ENCODE peak calls at places on chromosomes 12 and 14, in four cellular contexts. U, Y, P and A are unnamed samples.
A peak's percentile ranks its signal among the peaks of the same experiment; 100 is the strongest.

GRCh38 chr14:68669644-68670343 is 123.1 kb downstream of the ZFP36L1 start:
- DNase-seq in Y (peak; percentile 72), P (no peak), U (no peak), A (no peak)

GRCh38 chr12:48261773-48262172 is 58.7 kb upstream of the OR10AD1 start:
- DNase-seq in U (no peak), Y (no peak), P (no peak), A (no peak)

GRCh38 chr14:98819132-98819866 is 452.7 kb downstream of the BCL11B start:
- DNase-seq in U (no peak), Y (no peak), P (no peak), A (no peak)

GRCh38 chr12:69388371-69388770 is 28.8 kb downstream of the YEATS4 start:
- DNase-seq in P (no peak), U (peak; percentile 11), Y (no peak), A (no peak)

GRCh38 chr14:64879635-64880381 is at the start of gene SPTB:
- DNase-seq in P (no peak), U (peak; percentile 74), Y (no peak), A (peak; percentile 62)

GRCh38 chr14:94612174-94612573 is at the start of gene SERPINA3:
- DNase-seq in U (no peak), Y (no peak), P (no peak), A (no peak)

GRCh38 chr14:50705026-50705593 is 37.0 kb upstream of the SAV1 start:
- DNase-seq in Y (no peak), P (no peak), U (no peak), A (no peak)

GRCh38 chr12:108814462-108815211 is 42.7 kb downstream of the SSH1 start:
- DNase-seq in U (no peak), P (no peak), Y (peak; percentile 54), A (no peak)

GRCh38 chr12:15603461-15604085 is 185.6 kb downstream of the EPS8 start:
- DNase-seq in U (no peak), Y (no peak), P (no peak), A (no peak)

GRCh38 chr12:64621257-64621942 is 11.1 kb downstream of the RASSF3 start:
- DNase-seq in Y (peak; percentile 76), P (no peak), U (peak; percentile 58), A (no peak)

GRCh38 chr14:74545386-74545785 is 51.8 kb downstream of the ISCA2 start:
- DNase-seq in Y (no peak), U (no peak), P (no peak), A (no peak)

GRCh38 chr12:98725481-98726247 is 80.6 kb downstream of the APAF1 start:
- DNase-seq in Y (no peak), U (peak; percentile 59), P (no peak), A (peak; percentile 14)

GRCh38 chr14:68278568-68279436 is 459.2 kb downstream of the RAD51B start:
- DNase-seq in P (no peak), U (no peak), Y (no peak), A (no peak)

GRCh38 chr14:74634964-74635363 is 22.9 kb upstream of the LTBP2 start:
- DNase-seq in P (no peak), U (no peak), Y (no peak), A (no peak)

GRCh38 chr14:105255021-105255507 is 6.7 kb downstream of the BTBD6 start:
- DNase-seq in P (no peak), Y (peak; percentile 55), U (no peak), A (no peak)

GRCh38 chr12:75478395-75478794 is 2.2 kb upstream of the GLIPR1 start:
- DNase-seq in Y (no peak), U (peak; percentile 30), P (no peak), A (no peak)

GRCh38 chr12:117363953-117364486 is 2.6 kb upstream of the NOS1 start:
- DNase-seq in U (no peak), P (no peak), Y (no peak), A (no peak)

GRCh38 chr12:104182621-104183378 is 32.8 kb upstream of the TXNRD1 start:
- DNase-seq in U (no peak), P (no peak), Y (no peak), A (no peak)

GRCh38 chr12:108302471-108303311 is 36.4 kb downstream of the CMKLR1 start:
- DNase-seq in U (no peak), P (peak; percentile 92), Y (peak; percentile 95), A (no peak)

GRCh38 chr12:65511134-65511912 is 232.8 kb downstream of the MSRB3 start:
- DNase-seq in P (no peak), Y (peak; percentile 67), U (no peak), A (no peak)

GRCh38 chr14:69038449-69039286 is 59.6 kb upstream of the ACTN1 start:
- DNase-seq in U (no peak), P (no peak), Y (no peak), A (no peak)

GRCh38 chr12:124588689-124589318 is 21.4 kb upstream of the NCOR2 start:
- DNase-seq in U (no peak), Y (peak; percentile 79), P (peak; percentile 87), A (no peak)

GRCh38 chr12:117362391-117362790 is 965 bp upstream of the NOS1 start:
- DNase-seq in U (no peak), P (no peak), Y (no peak), A (no peak)

GRCh38 chr14:97948841-97949240 is 1151.7 kb downstream of the VRK1 start:
- DNase-seq in Y (no peak), U (no peak), P (no peak), A (no peak)

GRCh38 chr14:87745507-87746118 is 247.4 kb downstream of the GALC start:
- DNase-seq in Y (no peak), P (no peak), U (peak; percentile 43), A (no peak)

GRCh38 chr12:10212623-10213131 is at the start of gene GABARAPL1:
- DNase-seq in P (peak; percentile 93), U (peak; percentile 87), Y (peak; percentile 94), A (peak; percentile 72)

GRCh38 chr12:118061011-118061875 is at the start of gene WSB2:
- DNase-seq in P (no peak), Y (peak; percentile 88), U (peak; percentile 81), A (peak; percentile 73)

GRCh38 chr12:79000501-79000900 is 135.9 kb downstream of the SYT1 start:
- DNase-seq in Y (no peak), P (no peak), U (no peak), A (no peak)

GRCh38 chr14:24941719-24942118 is 108.2 kb downstream of the STXBP6 start:
- DNase-seq in U (no peak), P (no peak), Y (no peak), A (peak; percentile 77)

GRCh38 chr12:117844114-117844513 is 124.7 kb downstream of the KSR2 start:
- DNase-seq in Y (no peak), P (no peak), U (no peak), A (no peak)

GRCh38 chr12:69898236-69898635 is 73.2 kb downstream of the MYRFL start:
- DNase-seq in P (no peak), U (no peak), Y (no peak), A (no peak)

GRCh38 chr14:65028937-65029336 is 42.2 kb downstream of the FNTB start:
- DNase-seq in Y (no peak), U (no peak), P (no peak), A (no peak)